ENCODE peak calls at places on chromosome 22, in ten cellular contexts. A, S, Z, N, M, X, D, J, Y and E are unnamed samples.

GRCh38 chr22:33918676-33919590 is 1.3 kb downstream of the LARGE1 start:
- DNase-seq in A (no peak), S (no peak), Z (peak), N (no peak), M (no peak), X (no peak), D (no peak), J (no peak), Y (no peak), E (peak)

GRCh38 chr22:42367980-42368378 is 64.2 kb downstream of the NFAM1 start:
- DNase-seq in A (no peak), S (no peak), Z (no peak), N (no peak), M (no peak), X (no peak), D (no peak), J (peak), Y (no peak), E (no peak)

GRCh38 chr22:17112491-17113042 is 8.6 kb downstream of the TMEM121B start:
- DNase-seq in A (no peak), S (no peak), Z (no peak), N (no peak), M (no peak), X (no peak), D (no peak), J (no peak), Y (no peak), E (peak)

GRCh38 chr22:23401111-23401909 is 178.8 kb downstream of the IGLL1 start:
- DNase-seq in A (peak), S (no peak), Z (peak), N (no peak), M (peak), X (peak), D (peak), J (peak), Y (no peak), E (no peak)

GRCh38 chr22:48357961-48358360 is 1469.7 kb downstream of the BRD1 start:
- DNase-seq in A (no peak), S (no peak), Z (no peak), N (no peak), M (no peak), X (no peak), D (no peak), J (no peak), Y (no peak), E (no peak)

GRCh38 chr22:28239941-28240340 is 320.9 kb upstream of the PITPNB start:
- DNase-seq in A (no peak), S (no peak), Z (no peak), N (no peak), M (no peak), X (no peak), D (no peak), J (no peak), Y (no peak), E (no peak)

GRCh38 chr22:36790648-36791047 is 14.7 kb upstream of the IFT27 start:
- DNase-seq in A (no peak), S (no peak), Z (no peak), N (no peak), M (no peak), X (no peak), D (no peak), J (no peak), Y (no peak), E (no peak)

GRCh38 chr22:48649031-48649430 is 1178.6 kb downstream of the BRD1 start:
- DNase-seq in A (no peak), S (no peak), Z (no peak), N (no peak), M (no peak), X (no peak), D (no peak), J (no peak), Y (no peak), E (no peak)

GRCh38 chr22:19598054-19598855 is 74.0 kb upstream of the CLDN5 start:
- DNase-seq in A (no peak), S (no peak), Z (no peak), N (no peak), M (no peak), X (no peak), D (no peak), J (no peak), Y (no peak), E (no peak)

GRCh38 chr22:48276933-48277867 is 1514.8 kb downstream of the TBC1D22A start:
- DNase-seq in A (no peak), S (no peak), Z (no peak), N (no peak), M (no peak), X (no peak), D (no peak), J (no peak), Y (no peak), E (no peak)

GRCh38 chr22:21009638-21010425 is 5.1 kb upstream of the P2RX6 start:
- DNase-seq in A (no peak), S (peak), Z (peak), N (no peak), M (peak), X (peak), D (peak), J (no peak), Y (no peak), E (peak)

GRCh38 chr22:45552580-45553332 is 50.1 kb downstream of the FBLN1 start:
- DNase-seq in A (peak), S (no peak), Z (peak), N (no peak), M (no peak), X (peak), D (peak), J (peak), Y (no peak), E (peak)

GRCh38 chr22:42179616-42180015 is 49.0 kb upstream of the CYP2D6 start:
- DNase-seq in A (no peak), S (no peak), Z (peak), N (no peak), M (peak), X (peak), D (peak), J (no peak), Y (no peak), E (no peak)

GRCh38 chr22:23077627-23078461 is 7.5 kb downstream of the GNAZ start:
- DNase-seq in A (no peak), S (no peak), Z (no peak), N (no peak), M (no peak), X (no peak), D (no peak), J (no peak), Y (no peak), E (no peak)

GRCh38 chr22:45885171-45885840 is 91.7 kb downstream of the WNT7B start:
- DNase-seq in A (peak), S (no peak), Z (no peak), N (no peak), M (no peak), X (no peak), D (no peak), J (no peak), Y (no peak), E (no peak)

GRCh38 chr22:42262964-42263363 is 7.5 kb downstream of the TCF20 start:
- DNase-seq in A (no peak), S (no peak), Z (no peak), N (no peak), M (no peak), X (no peak), D (no peak), J (no peak), Y (no peak), E (no peak)

GRCh38 chr22:36411589-36412258 is 24.0 kb upstream of the MYH9 start:
- DNase-seq in A (no peak), S (no peak), Z (no peak), N (peak), M (no peak), X (no peak), D (no peak), J (peak), Y (no peak), E (no peak)

GRCh38 chr22:22785316-22786065 is 102.1 kb upstream of the IGLL5 start:
- DNase-seq in A (no peak), S (no peak), Z (no peak), N (no peak), M (no peak), X (no peak), D (no peak), J (no peak), Y (no peak), E (no peak)

GRCh38 chr22:47053013-47053864 is 290.8 kb downstream of the TBC1D22A start:
- DNase-seq in A (no peak), S (no peak), Z (no peak), N (no peak), M (no peak), X (no peak), D (no peak), J (no peak), Y (no peak), E (no peak)

GRCh38 chr22:46578251-46578823 is 40.9 kb upstream of the CELSR1 start:
- DNase-seq in A (peak), S (no peak), Z (no peak), N (no peak), M (no peak), X (no peak), D (no peak), J (no peak), Y (no peak), E (no peak)

GRCh38 chr22:19964701-19965386 is 23.2 kb upstream of the TXNRD2 start:
- DNase-seq in A (no peak), S (no peak), Z (no peak), N (no peak), M (no peak), X (no peak), D (no peak), J (no peak), Y (no peak), E (no peak)

GRCh38 chr22:47601666-47602065 is 839.2 kb downstream of the TBC1D22A start:
- DNase-seq in A (no peak), S (no peak), Z (no peak), N (no peak), M (no peak), X (no peak), D (no peak), J (no peak), Y (no peak), E (no peak)

GRCh38 chr22:17706947-17707346 is 67.3 kb downstream of the BID start:
- DNase-seq in A (no peak), S (no peak), Z (no peak), N (no peak), M (no peak), X (no peak), D (no peak), J (no peak), Y (no peak), E (no peak)

GRCh38 chr22:29269731-29270474 is 1.8 kb downstream of the EWSR1 start:
- DNase-seq in A (no peak), S (no peak), Z (peak), N (no peak), M (no peak), X (no peak), D (no peak), J (no peak), Y (no peak), E (no peak)

GRCh38 chr22:19174106-19175025 is 4.2 kb downstream of the SLC25A1 start:
- DNase-seq in A (no peak), S (no peak), Z (peak), N (peak), M (peak), X (peak), D (no peak), J (no peak), Y (no peak), E (peak)

GRCh38 chr22:46262449-46263207 is 515 bp downstream of the PKDREJ start:
- DNase-seq in A (peak), S (peak), Z (peak), N (no peak), M (no peak), X (peak), D (no peak), J (peak), Y (no peak), E (peak)

GRCh38 chr22:22711532-22711913 is 67.1 kb downstream of the GGTLC2 start:
- DNase-seq in A (no peak), S (no peak), Z (no peak), N (no peak), M (no peak), X (no peak), D (no peak), J (no peak), Y (no peak), E (no peak)

GRCh38 chr22:42780070-42780540 is 59.4 kb upstream of the A4GALT start:
- DNase-seq in A (no peak), S (peak), Z (peak), N (peak), M (peak), X (peak), D (peak), J (no peak), Y (peak), E (peak)

GRCh38 chr22:17063372-17064106 is 21.3 kb upstream of the IL17RA start:
- DNase-seq in A (peak), S (no peak), Z (peak), N (no peak), M (no peak), X (peak), D (no peak), J (peak), Y (no peak), E (no peak)

GRCh38 chr22:49329636-49330035 is 498.0 kb downstream of the BRD1 start:
- DNase-seq in A (peak), S (no peak), Z (no peak), N (no peak), M (no peak), X (no peak), D (no peak), J (no peak), Y (no peak), E (no peak)

GRCh38 chr22:47090591-47091240 is 328.3 kb downstream of the TBC1D22A start:
- DNase-seq in A (no peak), S (no peak), Z (peak), N (no peak), M (no peak), X (peak), D (no peak), J (no peak), Y (no peak), E (peak)

DNA sequence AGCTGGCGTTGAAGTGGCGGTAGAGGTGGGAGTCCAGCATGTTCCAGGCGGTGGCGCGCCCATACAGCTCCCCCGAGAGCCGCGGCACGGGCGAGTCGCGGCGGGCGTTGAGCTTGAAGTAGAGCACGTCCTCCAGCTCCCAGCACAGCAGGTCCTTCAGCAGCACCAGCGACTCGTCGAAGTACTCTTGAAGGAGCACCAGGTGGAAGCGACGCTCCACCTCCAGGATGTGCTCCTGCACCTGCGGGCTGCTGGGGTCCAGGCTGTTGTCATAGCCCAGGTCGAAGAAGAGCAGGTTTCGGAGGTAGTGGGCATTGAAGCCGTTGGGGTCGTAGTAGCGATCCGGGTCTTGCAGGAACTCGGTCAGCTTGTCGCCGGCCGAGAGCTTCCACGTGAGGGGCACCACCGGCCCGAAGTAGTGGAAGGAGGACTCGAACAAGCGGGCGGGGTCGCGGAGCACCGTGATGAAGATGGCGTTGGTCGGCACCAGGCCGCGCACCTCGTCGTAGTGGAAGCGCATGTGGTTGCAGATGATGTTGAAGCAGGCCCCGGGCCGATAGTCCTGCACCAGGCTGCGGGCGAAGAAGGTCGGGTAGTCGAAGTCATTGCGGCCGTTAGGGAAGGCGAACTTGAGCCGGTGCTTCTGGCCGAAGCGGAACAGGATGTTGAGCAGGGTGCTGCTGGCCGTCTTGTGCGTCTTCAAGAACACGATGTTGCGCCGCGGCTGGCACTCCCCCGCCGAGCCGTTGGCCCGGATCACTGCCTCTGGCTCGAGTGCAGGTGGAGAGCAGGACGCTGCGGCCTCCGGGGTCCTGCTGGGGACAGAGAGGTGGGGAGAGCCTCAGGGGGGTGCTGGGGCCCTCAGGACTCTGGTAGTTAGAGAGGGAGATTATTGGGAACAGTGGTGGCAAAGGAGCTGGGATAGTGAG is 9.0 kb upstream of the SEC14L6 start:
- DNase-seq in A (no peak), S (no peak), Z (no peak), N (no peak), M (no peak), X (no peak), D (no peak), J (no peak), Y (no peak), E (no peak)
- TF ChIP-seq CTCF in A (no peak), S (peak), Z (no peak), N (peak), M (no peak), X (no peak), D (no peak), J (no peak), Y (peak), E (no peak)

DNA sequence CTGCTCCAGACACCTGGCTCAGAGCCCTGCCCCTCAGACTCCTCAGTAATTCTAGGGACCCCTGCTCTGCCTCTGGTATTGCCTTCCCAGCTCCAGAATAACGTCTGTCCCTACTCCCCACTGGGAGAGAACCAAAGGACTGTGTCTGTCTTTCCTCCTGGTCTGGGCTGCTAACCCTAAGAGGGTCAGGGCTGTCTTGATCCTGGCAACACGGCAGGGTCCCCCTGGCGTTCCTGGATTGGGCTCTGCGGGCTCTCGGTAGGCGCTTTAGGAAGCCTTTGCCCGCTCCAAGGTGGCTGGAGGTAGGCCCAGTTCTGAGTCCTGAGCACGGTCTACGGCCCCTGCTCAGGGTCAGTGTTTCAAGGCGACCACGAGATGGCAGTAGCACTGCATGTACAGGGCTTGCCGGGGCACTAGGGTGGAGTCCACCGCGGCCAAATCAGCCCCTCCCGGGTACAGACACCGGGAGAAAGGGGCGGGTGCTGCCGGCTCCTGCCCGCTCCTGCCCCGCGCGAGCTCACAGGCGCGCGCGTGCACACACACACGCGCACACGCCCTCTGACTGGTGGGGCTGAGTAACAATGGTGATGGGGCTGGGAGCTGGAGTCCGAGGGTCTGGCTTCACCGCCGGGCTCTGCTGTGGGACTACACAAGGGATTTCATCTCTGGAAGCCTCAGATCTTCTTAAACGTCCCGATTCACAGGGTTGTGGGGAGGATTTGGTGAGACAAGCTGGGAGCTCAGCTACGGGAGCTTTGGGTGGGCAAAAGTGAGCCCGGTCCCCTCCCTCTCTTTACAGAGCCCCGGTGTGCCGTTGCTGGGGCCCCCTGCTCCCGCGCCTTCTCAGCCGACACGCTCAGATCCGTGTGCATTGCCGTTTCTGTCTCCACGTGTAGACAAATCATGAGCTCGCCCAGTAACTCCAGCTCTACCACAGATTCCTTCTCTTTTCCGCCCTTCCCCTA is 30.1 kb upstream of the HMOX1 start:
- DNase-seq in A (peak), S (peak), Z (peak), N (peak), M (peak), X (peak), D (peak), J (peak), Y (peak), E (peak)
- TF ChIP-seq CTCF in A (peak), S (peak), Z (peak), N (peak), M (peak), X (peak), D (peak), J (peak), Y (peak), E (peak)

GRCh38 chr22:26753125-26753862 is 95.9 kb downstream of the MIAT start:
- DNase-seq in A (no peak), S (no peak), Z (no peak), N (no peak), M (no peak), X (no peak), D (no peak), J (no peak), Y (no peak), E (no peak)
- TF ChIP-seq CTCF in A (no peak), S (no peak), Z (no peak), N (peak), M (no peak), X (no peak), D (no peak), J (no peak), Y (peak), E (no peak)

GRCh38 chr22:25853902-25854301 is 111.9 kb downstream of the MYO18B start:
- DNase-seq in A (no peak), S (no peak), Z (no peak), N (no peak), M (no peak), X (no peak), D (no peak), J (no peak), Y (peak), E (no peak)
- TF ChIP-seq CTCF in A (no peak), S (peak), Z (no peak), N (peak), M (no peak), X (peak), D (peak), J (no peak), Y (peak), E (peak)

DNA sequence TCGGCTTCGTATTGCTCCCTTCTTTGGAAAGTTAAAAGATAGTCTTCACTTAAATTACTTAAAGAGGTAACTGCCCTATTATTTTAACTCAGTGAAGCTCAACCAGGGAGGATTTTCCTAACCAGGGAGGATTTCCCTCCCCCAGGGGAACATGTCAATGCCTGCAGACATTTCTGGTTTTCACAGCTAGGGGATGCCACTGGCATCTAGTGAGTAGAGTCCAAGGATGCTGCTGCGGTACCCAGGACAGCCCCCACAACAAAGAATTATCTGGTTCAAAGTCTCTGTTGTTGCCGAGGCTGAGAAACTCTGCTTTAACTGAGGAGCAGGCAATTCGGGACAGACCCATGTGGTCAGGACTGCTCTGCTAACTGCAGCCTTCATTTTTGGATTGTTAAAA is 82.2 kb downstream of the DEPDC5 start:
- DNase-seq in A (no peak), S (no peak), Z (no peak), N (no peak), M (no peak), X (no peak), D (no peak), J (no peak), Y (no peak), E (no peak)
- TF ChIP-seq CTCF in A (no peak), S (no peak), Z (no peak), N (peak), M (no peak), X (no peak), D (peak), J (no peak), Y (peak), E (no peak)

GRCh38 chr22:43999378-43999777 is 24.7 kb upstream of the PARVB start:
- DNase-seq in A (no peak), S (no peak), Z (no peak), N (no peak), M (no peak), X (no peak), D (no peak), J (no peak), Y (no peak), E (no peak)
- TF ChIP-seq CTCF in A (no peak), S (no peak), Z (no peak), N (no peak), M (no peak), X (no peak), D (no peak), J (no peak), Y (no peak), E (no peak)

GRCh38 chr22:37931893-37932389 is 21.5 kb downstream of the C22orf23 start:
- DNase-seq in A (peak), S (no peak), Z (no peak), N (no peak), M (no peak), X (no peak), D (no peak), J (no peak), Y (no peak), E (no peak)
- TF ChIP-seq CTCF in A (no peak), S (no peak), Z (no peak), N (no peak), M (no peak), X (no peak), D (no peak), J (no peak), Y (no peak), E (no peak)